ENCODE peak calls at places on chromosomes 1 and 21, in ten cellular contexts. One of them, this sample, is unnamed.

GRCh38 chr1:53411541-53412152 is 47.6 kb upstream of the DMRTB1 start:
- DNase-seq in tibial artery: no peak
- DNase-seq in adipocyte: no peak
- DNase-seq in breast epithelium: no peak
- DNase-seq in heart right ventricle: no peak
- DNase-seq in left ventricle myocardium inferior: no peak
- DNase-seq in tibial nerve: no peak
- DNase-seq in Caco-2: no peak
- DNase-seq in mucosa of descending colon: no peak
- DNase-seq in fibroblast of lung: no peak
- DNase-seq in this sample: no peak

GRCh38 chr21:25103500-25104207 is 503.6 kb downstream of the MRPL39 start:
- DNase-seq in tibial artery: no peak
- DNase-seq in adipocyte: no peak
- DNase-seq in breast epithelium: no peak
- DNase-seq in heart right ventricle: no peak
- DNase-seq in left ventricle myocardium inferior: no peak
- DNase-seq in tibial nerve: no peak
- DNase-seq in Caco-2: no peak
- DNase-seq in mucosa of descending colon: no peak
- DNase-seq in fibroblast of lung: peak; percentile 19
- DNase-seq in this sample: no peak

GRCh38 chr1:68346192-68346808 is 103.5 kb downstream of the RPE65 start:
- DNase-seq in tibial artery: no peak
- DNase-seq in adipocyte: peak; percentile 71
- DNase-seq in breast epithelium: no peak
- DNase-seq in heart right ventricle: no peak
- DNase-seq in left ventricle myocardium inferior: no peak
- DNase-seq in tibial nerve: no peak
- DNase-seq in Caco-2: no peak
- DNase-seq in mucosa of descending colon: no peak
- DNase-seq in fibroblast of lung: peak; percentile 62
- DNase-seq in this sample: no peak

GRCh38 chr1:1250828-1251284 is 4.3 kb upstream of the C1QTNF12 start:
- DNase-seq in tibial artery: no peak
- DNase-seq in adipocyte: no peak
- DNase-seq in breast epithelium: no peak
- DNase-seq in heart right ventricle: no peak
- DNase-seq in left ventricle myocardium inferior: no peak
- DNase-seq in tibial nerve: no peak
- DNase-seq in Caco-2: no peak
- DNase-seq in mucosa of descending colon: no peak
- DNase-seq in fibroblast of lung: no peak
- DNase-seq in this sample: no peak

GRCh38 chr1:93738075-93738622 is 56.5 kb upstream of the BCAR3 start:
- DNase-seq in tibial artery: no peak
- DNase-seq in adipocyte: peak; percentile 70
- DNase-seq in breast epithelium: no peak
- DNase-seq in heart right ventricle: no peak
- DNase-seq in left ventricle myocardium inferior: no peak
- DNase-seq in tibial nerve: no peak
- DNase-seq in Caco-2: no peak
- DNase-seq in mucosa of descending colon: no peak
- DNase-seq in fibroblast of lung: peak; percentile 64
- DNase-seq in this sample: no peak

GRCh38 chr1:234683856-234684632 is 74.1 kb upstream of the IRF2BP2 start:
- DNase-seq in tibial artery: peak; percentile 76
- DNase-seq in adipocyte: peak; percentile 85
- DNase-seq in breast epithelium: peak; percentile 61
- DNase-seq in heart right ventricle: peak; percentile 64
- DNase-seq in left ventricle myocardium inferior: peak; percentile 60
- DNase-seq in tibial nerve: peak; percentile 67
- DNase-seq in Caco-2: no peak
- DNase-seq in mucosa of descending colon: no peak
- DNase-seq in fibroblast of lung: peak; percentile 86
- DNase-seq in this sample: peak; percentile 85

GRCh38 chr21:17128132-17128531 is 384.7 kb upstream of the CXADR start:
- DNase-seq in tibial artery: no peak
- DNase-seq in adipocyte: no peak
- DNase-seq in breast epithelium: no peak
- DNase-seq in heart right ventricle: no peak
- DNase-seq in left ventricle myocardium inferior: no peak
- DNase-seq in tibial nerve: no peak
- DNase-seq in Caco-2: no peak
- DNase-seq in mucosa of descending colon: no peak
- DNase-seq in fibroblast of lung: no peak
- DNase-seq in this sample: no peak

GRCh38 chr1:197441990-197442389 is 173.9 kb downstream of the CRB1 start:
- DNase-seq in tibial artery: no peak
- DNase-seq in adipocyte: no peak
- DNase-seq in breast epithelium: no peak
- DNase-seq in heart right ventricle: no peak
- DNase-seq in left ventricle myocardium inferior: peak; percentile 54
- DNase-seq in tibial nerve: peak; percentile 49
- DNase-seq in Caco-2: no peak
- DNase-seq in mucosa of descending colon: no peak
- DNase-seq in fibroblast of lung: peak; percentile 96
- DNase-seq in this sample: no peak

GRCh38 chr1:244353572-244354091 is 98.1 kb downstream of the ADSS2 start:
- DNase-seq in tibial artery: peak; percentile 77
- DNase-seq in adipocyte: peak; percentile 89
- DNase-seq in breast epithelium: no peak
- DNase-seq in heart right ventricle: peak; percentile 38
- DNase-seq in left ventricle myocardium inferior: peak; percentile 22
- DNase-seq in tibial nerve: no peak
- DNase-seq in Caco-2: no peak
- DNase-seq in mucosa of descending colon: peak; percentile 69
- DNase-seq in fibroblast of lung: peak; percentile 94
- DNase-seq in this sample: peak; percentile 56

GRCh38 chr1:216562383-216562782 is 139.1 kb upstream of the USH2A start:
- DNase-seq in tibial artery: no peak
- DNase-seq in adipocyte: no peak
- DNase-seq in breast epithelium: no peak
- DNase-seq in heart right ventricle: no peak
- DNase-seq in left ventricle myocardium inferior: no peak
- DNase-seq in tibial nerve: no peak
- DNase-seq in Caco-2: no peak
- DNase-seq in mucosa of descending colon: no peak
- DNase-seq in fibroblast of lung: peak; percentile 29
- DNase-seq in this sample: no peak

GRCh38 chr1:247054992-247055415 is 23.6 kb downstream of the ZNF670 start:
- DNase-seq in tibial artery: no peak
- DNase-seq in adipocyte: peak; percentile 16
- DNase-seq in breast epithelium: no peak
- DNase-seq in heart right ventricle: no peak
- DNase-seq in left ventricle myocardium inferior: no peak
- DNase-seq in tibial nerve: no peak
- DNase-seq in Caco-2: no peak
- DNase-seq in mucosa of descending colon: no peak
- DNase-seq in fibroblast of lung: peak; percentile 21
- DNase-seq in this sample: no peak

GRCh38 chr1:60978421-60979357 is 103.7 kb upstream of the NFIA start:
- DNase-seq in tibial artery: no peak
- DNase-seq in adipocyte: no peak
- DNase-seq in breast epithelium: no peak
- DNase-seq in heart right ventricle: no peak
- DNase-seq in left ventricle myocardium inferior: peak; percentile 30
- DNase-seq in tibial nerve: no peak
- DNase-seq in Caco-2: peak; percentile 37
- DNase-seq in mucosa of descending colon: peak; percentile 36
- DNase-seq in fibroblast of lung: peak; percentile 67
- DNase-seq in this sample: peak; percentile 39

GRCh38 chr1:182700351-182700709 is 15.9 kb upstream of the RGS8 start:
- DNase-seq in tibial artery: no peak
- DNase-seq in adipocyte: no peak
- DNase-seq in breast epithelium: no peak
- DNase-seq in heart right ventricle: no peak
- DNase-seq in left ventricle myocardium inferior: no peak
- DNase-seq in tibial nerve: no peak
- DNase-seq in Caco-2: no peak
- DNase-seq in mucosa of descending colon: no peak
- DNase-seq in fibroblast of lung: no peak
- DNase-seq in this sample: no peak

GRCh38 chr1:221887091-221887746 is 145.3 kb upstream of the DUSP10 start:
- DNase-seq in tibial artery: peak; percentile 74
- DNase-seq in adipocyte: peak; percentile 93
- DNase-seq in breast epithelium: peak; percentile 80
- DNase-seq in heart right ventricle: peak; percentile 45
- DNase-seq in left ventricle myocardium inferior: peak; percentile 56
- DNase-seq in tibial nerve: peak; percentile 35
- DNase-seq in Caco-2: no peak
- DNase-seq in mucosa of descending colon: peak; percentile 25
- DNase-seq in fibroblast of lung: peak; percentile 89
- DNase-seq in this sample: peak; percentile 85

GRCh38 chr1:202343652-202344349 is 2.1 kb upstream of the UBE2T start:
- DNase-seq in tibial artery: no peak
- DNase-seq in adipocyte: peak; percentile 90
- DNase-seq in breast epithelium: no peak
- DNase-seq in heart right ventricle: no peak
- DNase-seq in left ventricle myocardium inferior: no peak
- DNase-seq in tibial nerve: no peak
- DNase-seq in Caco-2: no peak
- DNase-seq in mucosa of descending colon: no peak
- DNase-seq in fibroblast of lung: peak; percentile 61
- DNase-seq in this sample: no peak

GRCh38 chr1:157404063-157404501 is 148.2 kb downstream of the FCRL5 start:
- DNase-seq in tibial artery: no peak
- DNase-seq in adipocyte: peak; percentile 13
- DNase-seq in breast epithelium: no peak
- DNase-seq in heart right ventricle: no peak
- DNase-seq in left ventricle myocardium inferior: no peak
- DNase-seq in tibial nerve: no peak
- DNase-seq in Caco-2: no peak
- DNase-seq in mucosa of descending colon: no peak
- DNase-seq in fibroblast of lung: no peak
- DNase-seq in this sample: no peak

GRCh38 chr1:172932981-172933380 is 117.8 kb downstream of the TNFSF18 start:
- DNase-seq in tibial artery: no peak
- DNase-seq in adipocyte: no peak
- DNase-seq in breast epithelium: no peak
- DNase-seq in heart right ventricle: no peak
- DNase-seq in left ventricle myocardium inferior: no peak
- DNase-seq in tibial nerve: no peak
- DNase-seq in Caco-2: no peak
- DNase-seq in mucosa of descending colon: no peak
- DNase-seq in fibroblast of lung: no peak
- DNase-seq in this sample: no peak

GRCh38 chr1:7538033-7538432 is 233.1 kb upstream of the VAMP3 start:
- DNase-seq in tibial artery: no peak
- DNase-seq in adipocyte: no peak
- DNase-seq in breast epithelium: no peak
- DNase-seq in heart right ventricle: no peak
- DNase-seq in left ventricle myocardium inferior: peak; percentile 1
- DNase-seq in tibial nerve: no peak
- DNase-seq in Caco-2: no peak
- DNase-seq in mucosa of descending colon: no peak
- DNase-seq in fibroblast of lung: peak; percentile 77
- DNase-seq in this sample: no peak

GRCh38 chr1:18893120-18893519 is 9.2 kb downstream of the ALDH4A1 start:
- DNase-seq in tibial artery: no peak
- DNase-seq in adipocyte: no peak
- DNase-seq in breast epithelium: no peak
- DNase-seq in heart right ventricle: no peak
- DNase-seq in left ventricle myocardium inferior: no peak
- DNase-seq in tibial nerve: no peak
- DNase-seq in Caco-2: no peak
- DNase-seq in mucosa of descending colon: no peak
- DNase-seq in fibroblast of lung: no peak
- DNase-seq in this sample: no peak

GRCh38 chr1:205108464-205108863 is 13.3 kb downstream of the RBBP5 start:
- DNase-seq in tibial artery: no peak
- DNase-seq in adipocyte: peak; percentile 26
- DNase-seq in breast epithelium: no peak
- DNase-seq in heart right ventricle: no peak
- DNase-seq in left ventricle myocardium inferior: no peak
- DNase-seq in tibial nerve: no peak
- DNase-seq in Caco-2: no peak
- DNase-seq in mucosa of descending colon: no peak
- DNase-seq in fibroblast of lung: no peak
- DNase-seq in this sample: no peak
- H3K36me3 ChIP-seq in tibial artery: peaks cover 40% of the 10 kb centered on the region
- H3K36me3 ChIP-seq in adipocyte: peaks cover 81% of the 10 kb centered on the region
- H3K36me3 ChIP-seq in breast epithelium: peaks cover 3% of the 10 kb centered on the region
- H3K36me3 ChIP-seq in heart right ventricle: no peaks in the 10 kb centered on the region
- H3K36me3 ChIP-seq in left ventricle myocardium inferior: peaks cover 67% of the 10 kb centered on the region
- H3K36me3 ChIP-seq in tibial nerve: peaks cover 93% of the 10 kb centered on the region
- H3K36me3 ChIP-seq in Caco-2: peaks cover 2% of the 10 kb centered on the region
- H3K36me3 ChIP-seq in mucosa of descending colon: peaks cover 4% of the 10 kb centered on the region
- H3K36me3 ChIP-seq in fibroblast of lung: peaks cover 7% of the 10 kb centered on the region
- H3K36me3 ChIP-seq in this sample: peaks cover 2% of the 10 kb centered on the region

DNA sequence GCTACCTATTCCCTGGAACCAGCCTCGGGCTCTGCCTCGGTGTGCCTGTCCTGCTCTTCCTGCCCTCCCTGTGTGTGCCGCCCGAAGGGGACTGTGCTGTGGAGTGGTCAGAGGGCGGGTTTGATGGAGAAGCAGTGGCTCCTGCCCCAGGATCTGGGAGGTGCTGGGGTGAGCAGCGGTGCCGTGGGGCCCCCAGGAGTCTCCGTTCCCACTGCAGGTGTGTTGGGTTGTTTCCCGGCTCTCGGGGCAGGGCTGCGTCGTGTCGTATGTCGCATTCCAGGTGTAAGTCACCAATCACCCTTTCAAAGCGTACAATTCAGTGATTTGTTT is 32.6 kb upstream of the TTC34 start:
- DNase-seq in tibial artery: no peak
- DNase-seq in adipocyte: no peak
- DNase-seq in breast epithelium: no peak
- DNase-seq in heart right ventricle: no peak
- DNase-seq in left ventricle myocardium inferior: no peak
- DNase-seq in tibial nerve: no peak
- DNase-seq in Caco-2: no peak
- DNase-seq in mucosa of descending colon: no peak
- DNase-seq in fibroblast of lung: no peak
- DNase-seq in this sample: no peak
- H3K9me3 ChIP-seq in tibial artery: no peaks in the 10 kb centered on the region
- H3K9me3 ChIP-seq in adipocyte: peaks cover 15% of the 10 kb centered on the region
- H3K9me3 ChIP-seq in breast epithelium: no peaks in the 10 kb centered on the region
- H3K9me3 ChIP-seq in heart right ventricle: no peaks in the 10 kb centered on the region
- H3K9me3 ChIP-seq in left ventricle myocardium inferior: no peaks in the 10 kb centered on the region
- H3K9me3 ChIP-seq in tibial nerve: no peaks in the 10 kb centered on the region
- H3K9me3 ChIP-seq in Caco-2: no peaks in the 10 kb centered on the region
- H3K9me3 ChIP-seq in mucosa of descending colon: no peaks in the 10 kb centered on the region
- H3K9me3 ChIP-seq in fibroblast of lung: no peaks in the 10 kb centered on the region
- H3K9me3 ChIP-seq in this sample: no peaks in the 10 kb centered on the region

GRCh38 chr21:45265721-45266517 is 21.8 kb downstream of the POFUT2 start:
- DNase-seq in tibial artery: peak; percentile 13
- DNase-seq in adipocyte: no peak
- DNase-seq in breast epithelium: peak; percentile 43
- DNase-seq in heart right ventricle: no peak
- DNase-seq in left ventricle myocardium inferior: no peak
- DNase-seq in tibial nerve: peak; percentile 9
- DNase-seq in Caco-2: no peak
- DNase-seq in mucosa of descending colon: no peak
- DNase-seq in fibroblast of lung: no peak
- DNase-seq in this sample: no peak
- H3K36me3 ChIP-seq in tibial artery: peaks cover 51% of the 10 kb centered on the region
- H3K36me3 ChIP-seq in adipocyte: peaks cover 59% of the 10 kb centered on the region
- H3K36me3 ChIP-seq in breast epithelium: peaks cover 12% of the 10 kb centered on the region
- H3K36me3 ChIP-seq in heart right ventricle: no peaks in the 10 kb centered on the region
- H3K36me3 ChIP-seq in left ventricle myocardium inferior: peaks cover 69% of the 10 kb centered on the region
- H3K36me3 ChIP-seq in tibial nerve: peaks cover 91% of the 10 kb centered on the region
- H3K36me3 ChIP-seq in Caco-2: no peaks in the 10 kb centered on the region
- H3K36me3 ChIP-seq in mucosa of descending colon: peaks cover 9% of the 10 kb centered on the region
- H3K36me3 ChIP-seq in fibroblast of lung: peaks cover 29% of the 10 kb centered on the region
- H3K36me3 ChIP-seq in this sample: no peaks in the 10 kb centered on the region

GRCh38 chr1:2888281-2888845 is 86.9 kb upstream of the TTC34 start:
- DNase-seq in tibial artery: no peak
- DNase-seq in adipocyte: no peak
- DNase-seq in breast epithelium: no peak
- DNase-seq in heart right ventricle: no peak
- DNase-seq in left ventricle myocardium inferior: no peak
- DNase-seq in tibial nerve: no peak
- DNase-seq in Caco-2: no peak
- DNase-seq in mucosa of descending colon: no peak
- DNase-seq in fibroblast of lung: no peak
- DNase-seq in this sample: no peak
- H3K9me3 ChIP-seq in tibial artery: no peaks in the 10 kb centered on the region
- H3K9me3 ChIP-seq in adipocyte: no peaks in the 10 kb centered on the region
- H3K9me3 ChIP-seq in breast epithelium: no peaks in the 10 kb centered on the region
- H3K9me3 ChIP-seq in heart right ventricle: no peaks in the 10 kb centered on the region
- H3K9me3 ChIP-seq in left ventricle myocardium inferior: no peaks in the 10 kb centered on the region
- H3K9me3 ChIP-seq in tibial nerve: no peaks in the 10 kb centered on the region
- H3K9me3 ChIP-seq in Caco-2: no peaks in the 10 kb centered on the region
- H3K9me3 ChIP-seq in mucosa of descending colon: no peaks in the 10 kb centered on the region
- H3K9me3 ChIP-seq in fibroblast of lung: peaks cover 1% of the 10 kb centered on the region
- H3K9me3 ChIP-seq in this sample: no peaks in the 10 kb centered on the region